ENCODE peak calls at places on chromosomes 13 and 19, in six cellular contexts. One of them, this sample, is unnamed.

GRCh38 chr13:42571895-42572294 is 2.1 kb upstream of the TNFSF11 start:
- DNase-seq in psoas muscle: no peak
- DNase-seq in breast epithelium: no peak
- DNase-seq in brain microvascular endothelial cell: no peak
- DNase-seq in stomach: no peak
- DNase-seq in cardiac muscle cell: no peak
- DNase-seq in this sample: no peak

GRCh38 chr13:98370806-98371553 is 193.9 kb upstream of the RNF113B start:
- DNase-seq in psoas muscle: no peak
- DNase-seq in breast epithelium: no peak
- DNase-seq in brain microvascular endothelial cell: peak
- DNase-seq in stomach: peak
- DNase-seq in cardiac muscle cell: peak
- DNase-seq in this sample: peak

GRCh38 chr13:102687520-102687919 is 7.3 kb downstream of the METTL21C start:
- DNase-seq in psoas muscle: no peak
- DNase-seq in breast epithelium: no peak
- DNase-seq in brain microvascular endothelial cell: no peak
- DNase-seq in stomach: no peak
- DNase-seq in cardiac muscle cell: no peak
- DNase-seq in this sample: no peak

GRCh38 chr19:10502524-10503001 is 593 bp downstream of the KEAP1 start:
- DNase-seq in psoas muscle: peak
- DNase-seq in breast epithelium: peak
- DNase-seq in brain microvascular endothelial cell: peak
- DNase-seq in stomach: peak
- DNase-seq in cardiac muscle cell: peak
- DNase-seq in this sample: peak

GRCh38 chr13:112575680-112576079 is 12.3 kb downstream of the TUBGCP3 start:
- DNase-seq in psoas muscle: no peak
- DNase-seq in breast epithelium: no peak
- DNase-seq in brain microvascular endothelial cell: no peak
- DNase-seq in stomach: no peak
- DNase-seq in cardiac muscle cell: no peak
- DNase-seq in this sample: peak

GRCh38 chr13:95676100-95676774 is 702 bp upstream of the DNAJC3 start:
- DNase-seq in psoas muscle: no peak
- DNase-seq in breast epithelium: no peak
- DNase-seq in brain microvascular endothelial cell: no peak
- DNase-seq in stomach: peak
- DNase-seq in cardiac muscle cell: peak
- DNase-seq in this sample: peak

GRCh38 chr19:52170863-52171320 is 529 bp downstream of the ZNF836 start:
- DNase-seq in psoas muscle: peak
- DNase-seq in breast epithelium: no peak
- DNase-seq in brain microvascular endothelial cell: no peak
- DNase-seq in stomach: no peak
- DNase-seq in cardiac muscle cell: no peak
- DNase-seq in this sample: no peak

GRCh38 chr13:30846311-30846710 is 59.8 kb upstream of the MEDAG start:
- DNase-seq in psoas muscle: no peak
- DNase-seq in breast epithelium: no peak
- DNase-seq in brain microvascular endothelial cell: no peak
- DNase-seq in stomach: no peak
- DNase-seq in cardiac muscle cell: peak
- DNase-seq in this sample: peak

GRCh38 chr13:44414771-44415170 is 41.1 kb downstream of the SERP2 start:
- DNase-seq in psoas muscle: no peak
- DNase-seq in breast epithelium: no peak
- DNase-seq in brain microvascular endothelial cell: no peak
- DNase-seq in stomach: no peak
- DNase-seq in cardiac muscle cell: no peak
- DNase-seq in this sample: no peak

GRCh38 chr13:108326318-108326717 is 56.8 kb downstream of the TNFSF13B start:
- DNase-seq in psoas muscle: no peak
- DNase-seq in breast epithelium: no peak
- DNase-seq in brain microvascular endothelial cell: no peak
- DNase-seq in stomach: no peak
- DNase-seq in cardiac muscle cell: peak
- DNase-seq in this sample: no peak

GRCh38 chr13:43269037-43269476 is 245.7 kb downstream of the DNAJC15 start:
- DNase-seq in psoas muscle: no peak
- DNase-seq in breast epithelium: no peak
- DNase-seq in brain microvascular endothelial cell: peak
- DNase-seq in stomach: peak
- DNase-seq in cardiac muscle cell: peak
- DNase-seq in this sample: peak

GRCh38 chr19:18594096-18594823 is 5.7 kb downstream of the REX1BD start:
- DNase-seq in psoas muscle: peak
- DNase-seq in breast epithelium: peak
- DNase-seq in brain microvascular endothelial cell: peak
- DNase-seq in stomach: peak
- DNase-seq in cardiac muscle cell: peak
- DNase-seq in this sample: peak

GRCh38 chr13:110471156-110471832 is 90.2 kb downstream of the RAB20 start:
- DNase-seq in psoas muscle: no peak
- DNase-seq in breast epithelium: no peak
- DNase-seq in brain microvascular endothelial cell: no peak
- DNase-seq in stomach: no peak
- DNase-seq in cardiac muscle cell: no peak
- DNase-seq in this sample: no peak

DNA sequence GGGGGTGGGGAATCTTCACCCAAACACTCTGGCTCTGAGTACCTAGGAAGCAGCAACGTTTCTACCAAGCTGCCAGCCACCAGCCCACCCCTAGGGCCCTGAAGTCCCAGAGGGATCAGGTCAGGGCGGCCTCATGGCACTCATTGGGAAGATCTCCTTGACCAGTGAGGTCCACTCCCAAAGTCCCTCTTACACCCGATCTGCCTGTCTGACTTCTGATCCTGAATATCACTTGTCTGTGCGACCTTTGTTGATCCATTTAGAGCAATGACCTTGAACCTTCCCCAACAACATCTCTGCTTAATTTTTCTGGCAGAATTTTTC is 2.1 kb upstream of the GNA15 start:
- DNase-seq in psoas muscle: no peak
- DNase-seq in breast epithelium: no peak
- DNase-seq in brain microvascular endothelial cell: no peak
- DNase-seq in stomach: no peak
- DNase-seq in cardiac muscle cell: no peak
- DNase-seq in this sample: no peak
- H3K27ac ChIP-seq in psoas muscle: no peak
- H3K27ac ChIP-seq in breast epithelium: peak
- H3K27ac ChIP-seq in brain microvascular endothelial cell: peak
- H3K27ac ChIP-seq in stomach: peak
- H3K27ac ChIP-seq in cardiac muscle cell: no peak
- H3K27ac ChIP-seq in this sample: no peak

DNA sequence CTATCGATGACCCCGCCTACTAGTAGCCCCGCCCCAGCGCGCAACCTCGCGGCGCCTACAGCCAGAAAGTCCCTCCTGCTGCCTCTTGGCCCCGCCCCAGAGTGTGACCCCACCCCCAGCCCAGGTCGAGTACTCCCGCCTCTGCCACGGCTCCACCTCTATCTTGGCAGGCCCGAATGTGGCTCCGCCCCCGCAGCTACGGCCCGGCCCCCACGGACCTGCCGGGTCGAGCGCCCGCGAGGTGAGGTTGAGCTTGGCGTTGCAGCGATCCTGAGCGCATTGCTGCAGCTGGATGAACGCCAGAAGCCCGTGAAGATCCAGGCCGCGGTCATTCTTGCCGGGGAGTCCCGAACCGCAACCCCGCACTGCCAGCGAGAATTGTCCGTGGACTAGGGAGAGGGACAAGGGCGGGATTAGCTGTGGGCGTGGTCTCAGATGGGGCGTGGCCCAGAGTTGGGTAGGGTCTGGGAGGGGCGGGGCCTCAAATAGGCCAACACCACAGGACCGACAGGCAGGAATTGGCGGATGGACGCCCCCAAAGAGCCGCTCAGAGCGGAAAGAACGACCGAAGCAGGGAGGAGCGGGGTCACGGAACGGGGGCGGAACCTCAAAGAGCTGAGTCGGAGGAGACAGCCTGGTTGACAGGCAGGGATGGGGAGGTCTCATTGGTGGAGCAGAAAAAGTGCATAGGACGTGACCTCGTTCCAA is 1.9 kb downstream of the LYPD3 start:
- DNase-seq in psoas muscle: peak
- DNase-seq in breast epithelium: peak
- DNase-seq in brain microvascular endothelial cell: peak
- DNase-seq in stomach: peak
- DNase-seq in cardiac muscle cell: peak
- DNase-seq in this sample: peak
- H3K27ac ChIP-seq in psoas muscle: peak
- H3K27ac ChIP-seq in breast epithelium: peak
- H3K27ac ChIP-seq in brain microvascular endothelial cell: peak
- H3K27ac ChIP-seq in stomach: peak
- H3K27ac ChIP-seq in cardiac muscle cell: peak
- H3K27ac ChIP-seq in this sample: no peak

GRCh38 chr19:49637865-49638350 is 2.0 kb downstream of the RRAS start:
- DNase-seq in psoas muscle: peak
- DNase-seq in breast epithelium: peak
- DNase-seq in brain microvascular endothelial cell: peak
- DNase-seq in stomach: peak
- DNase-seq in cardiac muscle cell: peak
- DNase-seq in this sample: peak

GRCh38 chr19:49638360-49638759 is 1.6 kb downstream of the RRAS start:
- DNase-seq in psoas muscle: no peak
- DNase-seq in breast epithelium: no peak
- DNase-seq in brain microvascular endothelial cell: no peak
- DNase-seq in stomach: no peak
- DNase-seq in cardiac muscle cell: peak
- DNase-seq in this sample: no peak

GRCh38 chr19:49639401-49640112 is 386 bp downstream of the RRAS start:
- DNase-seq in psoas muscle: no peak
- DNase-seq in breast epithelium: no peak
- DNase-seq in brain microvascular endothelial cell: no peak
- DNase-seq in stomach: no peak
- DNase-seq in cardiac muscle cell: no peak
- DNase-seq in this sample: no peak

GRCh38 chr19:49635530-49636229 is 4.3 kb downstream of the RRAS start:
- DNase-seq in psoas muscle: no peak
- DNase-seq in breast epithelium: no peak
- DNase-seq in brain microvascular endothelial cell: no peak
- DNase-seq in stomach: no peak
- DNase-seq in cardiac muscle cell: no peak
- DNase-seq in this sample: no peak

DNA sequence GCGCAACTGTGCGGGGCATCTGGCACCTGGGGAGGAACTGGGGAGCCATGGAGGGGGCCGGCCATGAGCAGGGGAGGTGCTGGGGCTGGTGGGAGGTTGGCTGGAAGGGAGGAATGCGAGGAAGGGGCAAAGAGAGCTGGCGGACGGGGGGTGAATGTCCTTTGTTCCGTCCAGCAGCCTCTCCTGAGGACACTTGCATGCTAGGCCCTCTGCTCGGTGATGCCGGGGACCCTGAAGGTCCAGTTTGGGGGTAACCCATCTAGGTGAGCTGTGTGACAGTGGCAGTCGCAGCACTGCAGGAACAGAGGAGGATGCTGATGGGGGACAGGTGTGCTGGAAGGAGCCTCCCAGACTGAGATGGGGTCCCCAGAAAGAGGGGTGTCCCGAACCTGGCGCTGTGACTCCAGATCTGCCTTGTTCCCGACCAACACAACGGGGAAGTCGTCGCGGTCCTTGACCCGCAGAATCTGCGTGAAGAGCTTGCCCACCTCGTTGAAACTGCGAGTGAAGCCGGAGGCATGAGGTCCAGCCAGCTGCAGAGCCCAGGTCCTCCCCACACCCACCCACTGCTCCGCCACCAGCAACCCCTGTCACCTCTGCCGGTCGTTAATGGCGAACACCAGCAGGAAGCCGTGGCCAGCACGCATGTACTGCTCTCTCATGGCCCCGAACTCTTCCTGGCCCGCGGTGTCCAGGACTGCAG is 3.6 kb downstream of the RRAS start:
- DNase-seq in psoas muscle: no peak
- DNase-seq in breast epithelium: no peak
- DNase-seq in brain microvascular endothelial cell: no peak
- DNase-seq in stomach: no peak
- DNase-seq in cardiac muscle cell: no peak
- DNase-seq in this sample: no peak
- H3K27ac ChIP-seq in psoas muscle: no peak
- H3K27ac ChIP-seq in breast epithelium: peak
- H3K27ac ChIP-seq in brain microvascular endothelial cell: no peak
- H3K27ac ChIP-seq in stomach: peak
- H3K27ac ChIP-seq in cardiac muscle cell: no peak
- H3K27ac ChIP-seq in this sample: no peak

GRCh38 chr13:46122304-46122703 is 17.5 kb upstream of the CPB2 start:
- DNase-seq in psoas muscle: no peak
- DNase-seq in breast epithelium: no peak
- DNase-seq in brain microvascular endothelial cell: no peak
- DNase-seq in stomach: no peak
- DNase-seq in cardiac muscle cell: no peak
- DNase-seq in this sample: no peak

GRCh38 chr13:46126074-46126473 is 21.2 kb upstream of the CPB2 start:
- DNase-seq in psoas muscle: no peak
- DNase-seq in breast epithelium: no peak
- DNase-seq in brain microvascular endothelial cell: no peak
- DNase-seq in stomach: no peak
- DNase-seq in cardiac muscle cell: no peak
- DNase-seq in this sample: no peak

GRCh38 chr13:46124967-46125933 is 20.4 kb upstream of the CPB2 start:
- DNase-seq in psoas muscle: no peak
- DNase-seq in breast epithelium: no peak
- DNase-seq in brain microvascular endothelial cell: no peak
- DNase-seq in stomach: no peak
- DNase-seq in cardiac muscle cell: no peak
- DNase-seq in this sample: no peak

GRCh38 chr13:46126552-46127171 is 21.8 kb upstream of the CPB2 start:
- DNase-seq in psoas muscle: peak
- DNase-seq in breast epithelium: peak
- DNase-seq in brain microvascular endothelial cell: peak
- DNase-seq in stomach: peak
- DNase-seq in cardiac muscle cell: peak
- DNase-seq in this sample: peak

GRCh38 chr13:46124531-46124966 is 19.7 kb upstream of the CPB2 start:
- DNase-seq in psoas muscle: no peak
- DNase-seq in breast epithelium: no peak
- DNase-seq in brain microvascular endothelial cell: no peak
- DNase-seq in stomach: no peak
- DNase-seq in cardiac muscle cell: no peak
- DNase-seq in this sample: no peak
- H3K27ac ChIP-seq in psoas muscle: no peak
- H3K27ac ChIP-seq in breast epithelium: no peak
- H3K27ac ChIP-seq in brain microvascular endothelial cell: no peak
- H3K27ac ChIP-seq in stomach: no peak
- H3K27ac ChIP-seq in cardiac muscle cell: no peak
- H3K27ac ChIP-seq in this sample: no peak

GRCh38 chr13:87736849-87737400 is 65.8 kb downstream of the SLITRK5 start:
- DNase-seq in psoas muscle: no peak
- DNase-seq in breast epithelium: no peak
- DNase-seq in brain microvascular endothelial cell: no peak
- DNase-seq in stomach: no peak
- DNase-seq in cardiac muscle cell: no peak
- DNase-seq in this sample: no peak
- H3K27ac ChIP-seq in psoas muscle: no peak
- H3K27ac ChIP-seq in breast epithelium: no peak
- H3K27ac ChIP-seq in brain microvascular endothelial cell: no peak
- H3K27ac ChIP-seq in stomach: no peak
- H3K27ac ChIP-seq in cardiac muscle cell: no peak
- H3K27ac ChIP-seq in this sample: no peak

GRCh38 chr13:77290342-77290741 is 36.6 kb downstream of the MYCBP2 start:
- DNase-seq in psoas muscle: no peak
- DNase-seq in breast epithelium: no peak
- DNase-seq in brain microvascular endothelial cell: no peak
- DNase-seq in stomach: no peak
- DNase-seq in cardiac muscle cell: no peak
- DNase-seq in this sample: no peak
- H3K27ac ChIP-seq in psoas muscle: no peak
- H3K27ac ChIP-seq in breast epithelium: no peak
- H3K27ac ChIP-seq in brain microvascular endothelial cell: no peak
- H3K27ac ChIP-seq in stomach: no peak
- H3K27ac ChIP-seq in cardiac muscle cell: no peak
- H3K27ac ChIP-seq in this sample: no peak